ENCODE peak calls at places on chromosome 5, in four cellular contexts. One of them, this sample, is unnamed.
A peak's percentile ranks its signal among the peaks of the same experiment; 100 is the strongest.

GRCh38 chr5:9149988-9150387 is 395.9 kb downstream of the SEMA5A start:
- DNase-seq in WTC11: no peak
- DNase-seq in HepG2: no peak
- DNase-seq in A549: no peak
- DNase-seq in this sample: no peak

GRCh38 chr5:151037561-151038291 is 17.3 kb downstream of the GPX3 start:
- DNase-seq in WTC11: no peak
- DNase-seq in HepG2: peak; percentile 31
- DNase-seq in A549: no peak
- DNase-seq in this sample: no peak

GRCh38 chr5:42168091-42168670 is 243.1 kb downstream of the FBXO4 start:
- DNase-seq in HepG2: no peak
- DNase-seq in A549: no peak
- DNase-seq in WTC11: peak; percentile 12
- DNase-seq in this sample: no peak

GRCh38 chr5:160961030-160961429 is 109.0 kb upstream of the ATP10B start:
- DNase-seq in HepG2: no peak
- DNase-seq in A549: no peak
- DNase-seq in WTC11: no peak
- DNase-seq in this sample: no peak

GRCh38 chr5:34053571-34054271 is 10.7 kb upstream of the C1QTNF3 start:
- DNase-seq in A549: no peak
- DNase-seq in WTC11: no peak
- DNase-seq in HepG2: no peak
- DNase-seq in this sample: no peak

GRCh38 chr5:149371296-149371962 is 7.7 kb downstream of the IL17B start:
- DNase-seq in HepG2: peak; percentile 61
- DNase-seq in A549: peak; percentile 62
- DNase-seq in WTC11: peak; percentile 79
- DNase-seq in this sample: peak; percentile 82

GRCh38 chr5:139368613-139369012 is 14.5 kb downstream of the SLC23A1 start:
- DNase-seq in A549: no peak
- DNase-seq in HepG2: no peak
- DNase-seq in WTC11: no peak
- DNase-seq in this sample: no peak

GRCh38 chr5:169667896-169668674 is 31.0 kb downstream of the DOCK2 start:
- DNase-seq in WTC11: no peak
- DNase-seq in HepG2: peak; percentile 1
- DNase-seq in A549: peak; percentile 80
- DNase-seq in this sample: peak; percentile 26

GRCh38 chr5:141780952-141781730 is 97.1 kb downstream of the PCDH1 start:
- DNase-seq in A549: no peak
- DNase-seq in HepG2: no peak
- DNase-seq in WTC11: no peak
- DNase-seq in this sample: no peak

GRCh38 chr5:115898656-115899055 is 56.9 kb downstream of the AP3S1 start:
- DNase-seq in HepG2: no peak
- DNase-seq in WTC11: no peak
- DNase-seq in A549: no peak
- DNase-seq in this sample: no peak

GRCh38 chr5:124705577-124705976 is 40.9 kb downstream of the ZNF608 start:
- DNase-seq in HepG2: no peak
- DNase-seq in A549: no peak
- DNase-seq in WTC11: no peak
- DNase-seq in this sample: no peak

GRCh38 chr5:80069251-80069650 is 34.1 kb downstream of the THBS4 start:
- DNase-seq in HepG2: no peak
- DNase-seq in A549: no peak
- DNase-seq in WTC11: no peak
- DNase-seq in this sample: no peak

GRCh38 chr5:93395010-93395409 is 186.0 kb downstream of the NR2F1-AS1 start:
- DNase-seq in WTC11: no peak
- DNase-seq in HepG2: no peak
- DNase-seq in A549: no peak
- DNase-seq in this sample: no peak

GRCh38 chr5:157778121-157778805 is 34.8 kb downstream of the LSM11 start:
- DNase-seq in HepG2: peak; percentile 56
- DNase-seq in A549: no peak
- DNase-seq in WTC11: no peak
- DNase-seq in this sample: no peak

GRCh38 chr5:27020965-27021364 is 17.4 kb downstream of the CDH9 start:
- DNase-seq in HepG2: peak; percentile 2
- DNase-seq in WTC11: no peak
- DNase-seq in A549: peak; percentile 34
- DNase-seq in this sample: no peak

GRCh38 chr5:73825736-73826135 is 199.7 kb downstream of the ARHGEF28 start:
- DNase-seq in A549: no peak
- DNase-seq in WTC11: no peak
- DNase-seq in HepG2: no peak
- DNase-seq in this sample: no peak

GRCh38 chr5:5018560-5018935 is 121.6 kb upstream of the ADAMTS16 start:
- DNase-seq in WTC11: no peak
- DNase-seq in HepG2: no peak
- DNase-seq in A549: no peak
- DNase-seq in this sample: no peak

GRCh38 chr5:81359108-81359507 is 34.8 kb downstream of the ACOT12 start:
- DNase-seq in HepG2: no peak
- DNase-seq in WTC11: peak; percentile 21
- DNase-seq in A549: no peak
- DNase-seq in this sample: no peak

GRCh38 chr5:4661326-4661725 is 478.8 kb upstream of the ADAMTS16 start:
- DNase-seq in HepG2: no peak
- DNase-seq in A549: no peak
- DNase-seq in WTC11: no peak
- DNase-seq in this sample: no peak

GRCh38 chr5:109823597-109823996 is 133.9 kb downstream of the MAN2A1 start:
- DNase-seq in WTC11: no peak
- DNase-seq in HepG2: no peak
- DNase-seq in A549: peak; percentile 49
- DNase-seq in this sample: no peak

GRCh38 chr5:149757186-149757950 is 27.3 kb downstream of the PPARGC1B start:
- DNase-seq in WTC11: no peak
- DNase-seq in A549: no peak
- DNase-seq in HepG2: no peak
- DNase-seq in this sample: no peak

GRCh38 chr5:2353211-2353610 is 398.3 kb downstream of the IRX2 start:
- DNase-seq in WTC11: no peak
- DNase-seq in HepG2: no peak
- DNase-seq in A549: no peak
- DNase-seq in this sample: no peak

GRCh38 chr5:168357881-168358280 is 66.4 kb downstream of the WWC1 start:
- DNase-seq in HepG2: no peak
- DNase-seq in WTC11: no peak
- DNase-seq in A549: no peak
- DNase-seq in this sample: no peak

GRCh38 chr5:159638954-159639559 is 277.2 kb upstream of the ADRA1B start:
- DNase-seq in A549: no peak
- DNase-seq in HepG2: no peak
- DNase-seq in WTC11: no peak
- DNase-seq in this sample: no peak

GRCh38 chr5:127813633-127814171 is 110.5 kb downstream of the CCDC192 start:
- DNase-seq in WTC11: no peak
- DNase-seq in HepG2: no peak
- DNase-seq in A549: peak; percentile 79
- DNase-seq in this sample: no peak

GRCh38 chr5:135718151-135718550 is 116.3 kb upstream of the SLC25A48 start:
- DNase-seq in HepG2: no peak
- DNase-seq in WTC11: no peak
- DNase-seq in A549: peak; percentile 36
- DNase-seq in this sample: no peak

GRCh38 chr5:135478938-135479337 is 26.8 kb upstream of the TIFAB start:
- DNase-seq in HepG2: no peak
- DNase-seq in A549: no peak
- DNase-seq in WTC11: no peak
- DNase-seq in this sample: peak; percentile 38

GRCh38 chr5:164324239-164324638 is 818.8 kb downstream of the MAT2B start:
- DNase-seq in WTC11: no peak
- DNase-seq in HepG2: no peak
- DNase-seq in A549: no peak
- DNase-seq in this sample: no peak

GRCh38 chr5:32713396-32714381 is 2.6 kb downstream of the NPR3 start:
- DNase-seq in HepG2: no peak
- DNase-seq in WTC11: peak; percentile 82
- DNase-seq in A549: no peak
- DNase-seq in this sample: no peak

GRCh38 chr5:59124983-59125960 is 542.4 kb downstream of the RAB3C start:
- DNase-seq in HepG2: no peak
- DNase-seq in WTC11: peak; percentile 17
- DNase-seq in A549: peak; percentile 69
- DNase-seq in this sample: no peak

DNA sequence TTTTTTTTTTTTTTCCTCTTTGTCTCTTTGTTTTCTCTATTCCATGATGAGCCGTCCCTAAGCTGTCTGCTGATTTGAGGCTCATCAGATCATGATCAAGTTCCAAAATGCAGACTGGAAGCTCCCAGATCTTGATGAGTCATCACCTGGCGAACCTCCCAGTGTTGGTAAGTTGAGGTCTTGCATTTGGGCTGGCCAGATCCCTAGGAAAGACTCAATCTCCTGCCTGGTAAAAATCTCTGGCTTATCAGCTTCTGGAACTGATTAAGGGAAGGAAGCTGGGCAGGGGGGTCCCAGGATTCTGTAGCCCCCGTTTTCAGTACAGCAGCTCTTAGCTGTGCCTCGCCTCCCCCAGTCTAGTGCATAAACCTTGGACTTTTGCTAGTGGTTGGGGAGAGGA is 69.0 kb downstream of the TSPAN17 start:
- DNase-seq in HepG2: no peak
- DNase-seq in WTC11: no peak
- DNase-seq in A549: peak; percentile 35
- DNase-seq in this sample: no peak
- TF ChIP-seq NR3C1 in HepG2: no peak
- TF ChIP-seq NR3C1 in WTC11: no peak
- TF ChIP-seq NR3C1 in A549: no peak
- TF ChIP-seq NR3C1 in this sample: no peak

GRCh38 chr5:132060501-132061161 is at the start of gene IL3:
- DNase-seq in A549: no peak
- DNase-seq in HepG2: no peak
- DNase-seq in WTC11: no peak
- DNase-seq in this sample: no peak

GRCh38 chr5:132058646-132059042 is 1.8 kb upstream of the IL3 start:
- DNase-seq in HepG2: no peak
- DNase-seq in A549: no peak
- DNase-seq in WTC11: no peak
- DNase-seq in this sample: no peak

GRCh38 chr5:132057498-132058255 is 2.8 kb upstream of the IL3 start:
- DNase-seq in HepG2: no peak
- DNase-seq in A549: no peak
- DNase-seq in WTC11: no peak
- DNase-seq in this sample: no peak

GRCh38 chr5:132059696-132060500 is 557 bp upstream of the IL3 start:
- DNase-seq in HepG2: no peak
- DNase-seq in A549: no peak
- DNase-seq in WTC11: no peak
- DNase-seq in this sample: no peak

DNA sequence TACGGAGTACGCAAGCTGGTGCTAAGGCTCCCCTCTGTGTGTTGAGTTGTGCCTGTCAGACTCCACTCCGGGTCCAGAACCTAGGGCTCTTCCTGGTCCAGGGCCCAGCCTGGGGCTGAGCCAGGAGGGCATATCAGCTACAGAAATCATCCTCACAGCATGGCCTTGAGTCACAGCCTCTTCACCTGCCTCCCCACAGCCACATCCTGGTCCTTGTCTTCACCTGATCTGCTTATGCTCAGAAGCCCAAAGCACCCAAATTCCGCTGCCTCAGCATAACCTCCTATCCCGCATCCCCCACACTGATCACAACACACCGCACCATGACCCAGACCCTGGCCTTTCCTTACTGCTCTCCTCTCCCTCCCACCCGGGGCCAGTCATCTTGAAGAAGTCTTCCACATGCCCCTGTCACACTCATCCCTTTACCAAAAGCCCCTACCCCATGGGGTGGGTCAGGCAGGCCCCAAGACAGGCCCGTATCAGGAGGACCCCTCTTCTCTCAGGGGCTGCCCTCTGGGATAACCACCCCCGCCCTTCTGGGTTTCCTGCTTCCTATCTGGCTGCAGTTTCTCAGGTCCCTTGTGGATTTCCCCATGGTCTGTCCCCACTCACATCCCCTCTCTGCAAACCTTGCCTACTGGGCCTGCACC is 1.3 kb upstream of the IL3 start:
- DNase-seq in HepG2: no peak
- DNase-seq in WTC11: no peak
- DNase-seq in A549: no peak
- DNase-seq in this sample: no peak
- TF ChIP-seq NR3C1 in HepG2: no peak
- TF ChIP-seq NR3C1 in WTC11: no peak
- TF ChIP-seq NR3C1 in A549: no peak
- TF ChIP-seq NR3C1 in this sample: no peak

DNA sequence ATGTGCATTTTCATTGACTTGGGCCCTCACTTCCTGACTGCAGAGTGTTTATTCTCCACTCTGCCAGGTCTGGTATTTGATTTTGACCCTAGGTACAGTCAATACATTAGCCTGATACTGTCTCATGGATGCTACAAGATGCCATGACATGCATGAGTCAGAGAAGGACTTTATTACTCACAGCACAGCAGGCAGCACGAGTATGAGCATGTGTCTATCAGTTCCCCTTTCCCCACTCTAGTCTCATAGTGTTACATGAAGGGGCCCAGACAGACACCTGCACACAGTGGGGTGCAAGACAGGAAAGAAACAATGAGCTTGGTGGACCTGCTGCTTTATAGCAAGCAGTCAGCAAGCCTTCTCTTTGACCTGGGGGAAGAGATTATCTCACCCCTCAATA is 19.6 kb downstream of the ITGA2 start:
- DNase-seq in WTC11: no peak
- DNase-seq in HepG2: no peak
- DNase-seq in A549: peak; percentile 33
- DNase-seq in this sample: no peak
- TF ChIP-seq NR3C1 in WTC11: no peak
- TF ChIP-seq NR3C1 in HepG2: no peak
- TF ChIP-seq NR3C1 in A549: no peak
- TF ChIP-seq NR3C1 in this sample: no peak

DNA sequence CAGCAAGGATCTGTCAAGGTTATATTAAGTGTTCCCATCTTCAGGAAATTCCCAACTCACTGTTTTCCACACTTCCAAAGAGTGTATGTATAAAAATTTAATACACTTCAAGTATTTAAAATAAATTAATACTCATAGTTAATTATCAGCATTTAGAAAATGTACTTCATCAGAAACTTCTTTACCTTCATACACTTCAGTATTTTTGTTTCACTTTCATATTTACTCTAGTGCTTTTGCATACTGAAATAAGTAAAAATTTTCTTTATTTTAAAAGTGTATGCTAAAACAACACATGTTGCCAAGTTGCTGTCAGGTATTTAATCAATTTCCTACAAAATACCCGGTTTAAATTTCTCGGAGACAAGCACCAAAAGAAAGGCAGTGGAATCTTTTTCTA is 16.5 kb downstream of the RICTOR start:
- DNase-seq in WTC11: no peak
- DNase-seq in HepG2: no peak
- DNase-seq in A549: no peak
- DNase-seq in this sample: no peak
- TF ChIP-seq NR3C1 in WTC11: no peak
- TF ChIP-seq NR3C1 in HepG2: no peak
- TF ChIP-seq NR3C1 in A549: no peak
- TF ChIP-seq NR3C1 in this sample: no peak

GRCh38 chr5:113271753-113272454 is 162.9 kb downstream of the TSSK1B start:
- DNase-seq in WTC11: no peak
- DNase-seq in HepG2: no peak
- DNase-seq in A549: no peak
- DNase-seq in this sample: no peak
- TF ChIP-seq NR3C1 in WTC11: no peak
- TF ChIP-seq NR3C1 in HepG2: no peak
- TF ChIP-seq NR3C1 in A549: no peak
- TF ChIP-seq NR3C1 in this sample: no peak